ENCODE peak calls at places on chromosomes 3 and 15, in seven cellular contexts. One of them, this sample, is unnamed.

GRCh38 chr3:161854232-161854771 is 357.7 kb downstream of the OTOL1 start:
- DNase-seq in adrenal gland: no peak
- DNase-seq in SK-N-SH: peak; percentile 3
- DNase-seq in OCI-LY7: peak; percentile 26
- DNase-seq in prostate gland: no peak
- DNase-seq in sigmoid colon: no peak
- DNase-seq in CD8-positive, alpha-beta memory T cell: no peak
- DNase-seq in this sample: no peak

GRCh38 chr3:179769411-179770247 is 116.8 kb downstream of the USP13 start:
- DNase-seq in CD8-positive, alpha-beta memory T cell: no peak
- DNase-seq in sigmoid colon: no peak
- DNase-seq in prostate gland: no peak
- DNase-seq in SK-N-SH: no peak
- DNase-seq in adrenal gland: no peak
- DNase-seq in OCI-LY7: no peak
- DNase-seq in this sample: no peak

GRCh38 chr15:80816049-80816653 is 37.0 kb downstream of the CEMIP start:
- DNase-seq in adrenal gland: no peak
- DNase-seq in SK-N-SH: no peak
- DNase-seq in OCI-LY7: no peak
- DNase-seq in prostate gland: no peak
- DNase-seq in sigmoid colon: no peak
- DNase-seq in CD8-positive, alpha-beta memory T cell: no peak
- DNase-seq in this sample: no peak

GRCh38 chr15:58065445-58066041 is at the start of gene ALDH1A2:
- DNase-seq in sigmoid colon: peak; percentile 65
- DNase-seq in adrenal gland: peak; percentile 35
- DNase-seq in SK-N-SH: peak; percentile 64
- DNase-seq in CD8-positive, alpha-beta memory T cell: no peak
- DNase-seq in OCI-LY7: no peak
- DNase-seq in prostate gland: peak; percentile 25
- DNase-seq in this sample: peak; percentile 4

GRCh38 chr3:63934484-63934883 is 22.3 kb upstream of the SCAANT1 start:
- DNase-seq in CD8-positive, alpha-beta memory T cell: peak; percentile 65
- DNase-seq in prostate gland: no peak
- DNase-seq in sigmoid colon: no peak
- DNase-seq in SK-N-SH: no peak
- DNase-seq in OCI-LY7: no peak
- DNase-seq in adrenal gland: no peak
- DNase-seq in this sample: no peak

GRCh38 chr3:150797155-150797554 is 34.2 kb upstream of the SIAH2 start:
- DNase-seq in CD8-positive, alpha-beta memory T cell: no peak
- DNase-seq in prostate gland: no peak
- DNase-seq in OCI-LY7: no peak
- DNase-seq in SK-N-SH: no peak
- DNase-seq in adrenal gland: no peak
- DNase-seq in sigmoid colon: no peak
- DNase-seq in this sample: no peak

GRCh38 chr3:10205461-10206165 is 40.9 kb downstream of the IRAK2 start:
- DNase-seq in prostate gland: no peak
- DNase-seq in sigmoid colon: no peak
- DNase-seq in OCI-LY7: no peak
- DNase-seq in adrenal gland: peak; percentile 91
- DNase-seq in CD8-positive, alpha-beta memory T cell: no peak
- DNase-seq in SK-N-SH: no peak
- DNase-seq in this sample: peak; percentile 74

GRCh38 chr3:34511891-34512290 is 713.5 kb downstream of the PDCD6IP start:
- DNase-seq in CD8-positive, alpha-beta memory T cell: no peak
- DNase-seq in OCI-LY7: no peak
- DNase-seq in adrenal gland: no peak
- DNase-seq in SK-N-SH: no peak
- DNase-seq in prostate gland: no peak
- DNase-seq in sigmoid colon: no peak
- DNase-seq in this sample: no peak

GRCh38 chr3:54982807-54983206 is 54.9 kb upstream of the LRTM1 start:
- DNase-seq in sigmoid colon: no peak
- DNase-seq in CD8-positive, alpha-beta memory T cell: no peak
- DNase-seq in prostate gland: no peak
- DNase-seq in OCI-LY7: no peak
- DNase-seq in adrenal gland: no peak
- DNase-seq in SK-N-SH: no peak
- DNase-seq in this sample: no peak

GRCh38 chr15:95162521-95162920 is 931.2 kb downstream of the MCTP2 start:
- DNase-seq in sigmoid colon: no peak
- DNase-seq in OCI-LY7: no peak
- DNase-seq in SK-N-SH: no peak
- DNase-seq in adrenal gland: no peak
- DNase-seq in CD8-positive, alpha-beta memory T cell: no peak
- DNase-seq in prostate gland: no peak
- DNase-seq in this sample: no peak

GRCh38 chr3:51792206-51792605 is 13.2 kb upstream of the IQCF6 start:
- DNase-seq in sigmoid colon: no peak
- DNase-seq in OCI-LY7: no peak
- DNase-seq in SK-N-SH: no peak
- DNase-seq in CD8-positive, alpha-beta memory T cell: no peak
- DNase-seq in prostate gland: no peak
- DNase-seq in adrenal gland: no peak
- DNase-seq in this sample: no peak

GRCh38 chr15:88568589-88568988 is 22.1 kb upstream of the DET1 start:
- DNase-seq in SK-N-SH: no peak
- DNase-seq in OCI-LY7: no peak
- DNase-seq in sigmoid colon: no peak
- DNase-seq in adrenal gland: no peak
- DNase-seq in prostate gland: no peak
- DNase-seq in CD8-positive, alpha-beta memory T cell: no peak
- DNase-seq in this sample: no peak

DNA sequence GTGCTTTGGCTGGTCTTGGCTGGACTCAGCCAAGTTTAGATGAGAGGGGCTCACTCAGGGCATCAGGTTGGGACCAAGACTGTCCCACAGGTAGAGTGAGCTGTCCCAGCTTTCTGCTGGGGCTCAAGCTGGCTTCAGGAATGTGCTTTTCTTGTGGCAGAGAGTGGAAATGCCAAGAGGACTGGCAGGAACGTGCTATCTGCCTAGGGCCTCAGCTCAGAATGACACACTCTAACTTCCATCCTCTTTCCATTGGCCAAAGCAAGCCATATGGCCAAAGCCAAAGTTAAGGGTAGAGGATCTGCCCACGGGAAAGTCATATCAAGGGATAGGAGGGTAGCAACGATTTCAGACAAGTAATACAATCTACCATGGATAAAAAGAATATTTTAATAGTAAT is 178.8 kb downstream of the ABHD5 start:
- DNase-seq in adrenal gland: no peak
- DNase-seq in CD8-positive, alpha-beta memory T cell: no peak
- DNase-seq in SK-N-SH: no peak
- DNase-seq in prostate gland: no peak
- DNase-seq in sigmoid colon: no peak
- DNase-seq in OCI-LY7: no peak
- DNase-seq in this sample: no peak
- H3K4me1 ChIP-seq in adrenal gland: no peaks in the 10 kb centered on the region
- H3K4me1 ChIP-seq in CD8-positive, alpha-beta memory T cell: no peaks in the 10 kb centered on the region
- H3K4me1 ChIP-seq in SK-N-SH: peaks cover 63% of the 10 kb centered on the region
- H3K4me1 ChIP-seq in prostate gland: no peaks in the 10 kb centered on the region
- H3K4me1 ChIP-seq in sigmoid colon: no peaks in the 10 kb centered on the region
- H3K4me1 ChIP-seq in OCI-LY7: peaks cover 7% of the 10 kb centered on the region
- H3K4me1 ChIP-seq in this sample: no peaks in the 10 kb centered on the region

DNA sequence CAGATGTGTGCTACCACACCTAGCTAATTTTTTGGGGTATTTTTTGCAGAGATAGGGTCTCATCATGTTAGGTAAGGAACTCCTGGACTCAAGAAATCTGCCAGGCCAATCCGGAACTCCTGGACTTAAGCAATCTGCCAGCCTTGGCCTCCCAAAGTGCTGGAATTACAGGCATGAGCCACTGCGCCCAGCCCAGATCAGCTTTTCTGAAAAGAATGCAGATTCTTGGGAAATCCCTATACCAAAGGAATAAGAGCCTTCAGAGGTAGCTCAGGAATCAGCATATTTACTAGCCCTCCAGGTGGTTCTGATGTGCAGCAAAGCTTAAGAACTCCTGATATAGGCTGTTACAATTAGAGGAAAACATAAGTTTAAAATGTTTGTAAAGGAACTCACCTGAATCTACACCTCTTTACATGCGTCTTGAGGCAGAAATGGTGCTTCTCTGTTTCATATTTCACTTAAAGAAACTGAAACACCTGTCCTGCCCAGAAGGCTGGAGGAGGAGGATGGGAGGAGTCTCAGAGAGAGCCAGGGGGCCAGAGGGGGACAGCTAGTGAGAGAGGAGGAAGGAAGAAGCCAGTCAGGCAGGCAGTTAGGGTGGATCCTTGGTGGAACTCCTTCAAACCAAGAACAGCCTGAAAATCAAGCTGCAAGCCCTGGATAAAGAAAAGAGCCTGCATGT is at the start of gene XCR1:
- DNase-seq in SK-N-SH: no peak
- DNase-seq in OCI-LY7: no peak
- DNase-seq in prostate gland: no peak
- DNase-seq in adrenal gland: no peak
- DNase-seq in CD8-positive, alpha-beta memory T cell: no peak
- DNase-seq in sigmoid colon: no peak
- DNase-seq in this sample: no peak
- H3K9me3 ChIP-seq in SK-N-SH: no peaks in the 10 kb centered on the region
- H3K9me3 ChIP-seq in OCI-LY7: peaks cover 11% of the 10 kb centered on the region
- H3K9me3 ChIP-seq in prostate gland: no peaks in the 10 kb centered on the region
- H3K9me3 ChIP-seq in adrenal gland: no peaks in the 10 kb centered on the region
- H3K9me3 ChIP-seq in CD8-positive, alpha-beta memory T cell: no peaks in the 10 kb centered on the region
- H3K9me3 ChIP-seq in sigmoid colon: peaks cover 3% of the 10 kb centered on the region
- H3K9me3 ChIP-seq in this sample: no peaks in the 10 kb centered on the region

GRCh38 chr3:127750226-127751031 is 71.9 kb downstream of the MGLL start:
- DNase-seq in prostate gland: no peak
- DNase-seq in OCI-LY7: peak; percentile 60
- DNase-seq in SK-N-SH: peak; percentile 52
- DNase-seq in sigmoid colon: no peak
- DNase-seq in adrenal gland: no peak
- DNase-seq in CD8-positive, alpha-beta memory T cell: no peak
- DNase-seq in this sample: peak; percentile 30
- H3K4me1 ChIP-seq in prostate gland: peaks cover 2% of the 10 kb centered on the region
- H3K4me1 ChIP-seq in OCI-LY7: peaks cover 26% of the 10 kb centered on the region
- H3K4me1 ChIP-seq in SK-N-SH: peaks cover 31% of the 10 kb centered on the region
- H3K4me1 ChIP-seq in sigmoid colon: peaks cover 28% of the 10 kb centered on the region
- H3K4me1 ChIP-seq in adrenal gland: no peaks in the 10 kb centered on the region
- H3K4me1 ChIP-seq in CD8-positive, alpha-beta memory T cell: no peaks in the 10 kb centered on the region
- H3K4me1 ChIP-seq in this sample: peaks cover 54% of the 10 kb centered on the region

GRCh38 chr15:22257668-22258401 is 177.5 kb downstream of the OR4M2 start:
- DNase-seq in adrenal gland: no peak
- DNase-seq in SK-N-SH: no peak
- DNase-seq in sigmoid colon: no peak
- DNase-seq in prostate gland: no peak
- DNase-seq in OCI-LY7: no peak
- DNase-seq in CD8-positive, alpha-beta memory T cell: peak; percentile 53
- DNase-seq in this sample: no peak

GRCh38 chr15:22258402-22259150 is 178.2 kb downstream of the OR4M2 start:
- DNase-seq in prostate gland: no peak
- DNase-seq in CD8-positive, alpha-beta memory T cell: peak; percentile 47
- DNase-seq in adrenal gland: no peak
- DNase-seq in sigmoid colon: no peak
- DNase-seq in SK-N-SH: peak; percentile 44
- DNase-seq in OCI-LY7: no peak
- DNase-seq in this sample: no peak

GRCh38 chr15:22257047-22257667 is 176.8 kb downstream of the OR4M2 start:
- DNase-seq in CD8-positive, alpha-beta memory T cell: no peak
- DNase-seq in SK-N-SH: peak; percentile 90
- DNase-seq in sigmoid colon: no peak
- DNase-seq in OCI-LY7: no peak
- DNase-seq in prostate gland: no peak
- DNase-seq in adrenal gland: peak; percentile 12
- DNase-seq in this sample: no peak

GRCh38 chr15:22251422-22251821 is 171.1 kb downstream of the OR4M2 start:
- DNase-seq in SK-N-SH: no peak
- DNase-seq in sigmoid colon: no peak
- DNase-seq in CD8-positive, alpha-beta memory T cell: no peak
- DNase-seq in prostate gland: no peak
- DNase-seq in OCI-LY7: no peak
- DNase-seq in adrenal gland: no peak
- DNase-seq in this sample: no peak

DNA sequence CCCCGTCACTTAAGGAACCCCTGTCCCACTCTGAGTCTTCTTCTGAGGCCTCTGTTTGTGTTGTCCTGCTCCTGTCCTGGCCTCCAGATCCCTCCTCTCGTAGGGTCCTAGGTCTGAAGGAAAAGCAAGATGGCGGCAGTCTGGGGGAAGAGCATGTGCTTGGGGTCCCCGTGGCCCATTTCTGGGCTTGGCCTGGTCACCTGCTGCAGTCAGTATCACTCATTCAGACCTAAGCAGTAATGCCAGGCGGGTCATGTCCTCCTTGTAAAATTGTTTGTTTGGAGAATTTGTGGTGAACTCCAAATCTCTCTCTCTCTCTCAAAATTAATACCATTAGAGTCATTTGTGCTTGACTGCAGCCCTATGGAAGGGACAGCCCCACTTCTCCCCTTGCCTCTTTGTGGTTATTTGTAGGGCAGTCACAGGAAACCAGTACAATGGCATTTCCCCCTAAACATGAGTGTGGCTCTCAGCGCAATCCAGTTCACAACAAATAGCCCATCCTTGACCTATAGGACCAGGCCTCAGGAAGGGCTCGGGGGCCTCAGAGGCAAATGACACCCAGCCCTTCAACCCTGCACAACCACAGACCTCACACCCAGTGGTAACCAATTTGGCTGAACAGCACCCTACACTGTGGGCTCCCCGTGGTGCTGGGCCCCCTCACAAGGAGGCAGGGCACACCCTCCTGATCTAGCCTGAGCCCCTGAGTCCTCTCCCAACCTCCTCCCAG is 173.5 kb downstream of the OR4M2 start:
- DNase-seq in sigmoid colon: no peak
- DNase-seq in SK-N-SH: no peak
- DNase-seq in prostate gland: no peak
- DNase-seq in OCI-LY7: peak; percentile 36
- DNase-seq in CD8-positive, alpha-beta memory T cell: peak; percentile 41
- DNase-seq in adrenal gland: no peak
- DNase-seq in this sample: no peak
- H3K9me3 ChIP-seq in sigmoid colon: no peaks in the 10 kb centered on the region
- H3K9me3 ChIP-seq in SK-N-SH: no peaks in the 10 kb centered on the region
- H3K9me3 ChIP-seq in prostate gland: no peaks in the 10 kb centered on the region
- H3K9me3 ChIP-seq in OCI-LY7: no peaks in the 10 kb centered on the region
- H3K9me3 ChIP-seq in CD8-positive, alpha-beta memory T cell: no peaks in the 10 kb centered on the region
- H3K9me3 ChIP-seq in adrenal gland: no peaks in the 10 kb centered on the region
- H3K9me3 ChIP-seq in this sample: no peaks in the 10 kb centered on the region

GRCh38 chr15:40525855-40526254 is 39.0 kb downstream of the CCDC32 start:
- DNase-seq in prostate gland: no peak
- DNase-seq in sigmoid colon: no peak
- DNase-seq in adrenal gland: no peak
- DNase-seq in CD8-positive, alpha-beta memory T cell: no peak
- DNase-seq in OCI-LY7: no peak
- DNase-seq in SK-N-SH: no peak
- DNase-seq in this sample: no peak
- H3K4me1 ChIP-seq in prostate gland: no peaks in the 10 kb centered on the region
- H3K4me1 ChIP-seq in sigmoid colon: no peaks in the 10 kb centered on the region
- H3K4me1 ChIP-seq in adrenal gland: no peaks in the 10 kb centered on the region
- H3K4me1 ChIP-seq in CD8-positive, alpha-beta memory T cell: no peaks in the 10 kb centered on the region
- H3K4me1 ChIP-seq in OCI-LY7: no peaks in the 10 kb centered on the region
- H3K4me1 ChIP-seq in SK-N-SH: no peaks in the 10 kb centered on the region
- H3K4me1 ChIP-seq in this sample: no peaks in the 10 kb centered on the region

GRCh38 chr3:20458994-20459736 is 273.2 kb upstream of the SGO1 start:
- DNase-seq in prostate gland: no peak
- DNase-seq in SK-N-SH: no peak
- DNase-seq in CD8-positive, alpha-beta memory T cell: no peak
- DNase-seq in adrenal gland: no peak
- DNase-seq in sigmoid colon: no peak
- DNase-seq in OCI-LY7: no peak
- DNase-seq in this sample: no peak

GRCh38 chr3:20462723-20463122 is 276.7 kb upstream of the SGO1 start:
- DNase-seq in SK-N-SH: no peak
- DNase-seq in prostate gland: no peak
- DNase-seq in CD8-positive, alpha-beta memory T cell: no peak
- DNase-seq in sigmoid colon: no peak
- DNase-seq in adrenal gland: no peak
- DNase-seq in OCI-LY7: no peak
- DNase-seq in this sample: no peak

GRCh38 chr3:20462226-20462625 is 276.2 kb upstream of the SGO1 start:
- DNase-seq in adrenal gland: no peak
- DNase-seq in SK-N-SH: no peak
- DNase-seq in sigmoid colon: no peak
- DNase-seq in prostate gland: no peak
- DNase-seq in OCI-LY7: no peak
- DNase-seq in CD8-positive, alpha-beta memory T cell: no peak
- DNase-seq in this sample: no peak
- H3K9me3 ChIP-seq in adrenal gland: no peaks in the 10 kb centered on the region
- H3K9me3 ChIP-seq in SK-N-SH: no peaks in the 10 kb centered on the region
- H3K9me3 ChIP-seq in sigmoid colon: no peaks in the 10 kb centered on the region
- H3K9me3 ChIP-seq in prostate gland: no peaks in the 10 kb centered on the region
- H3K9me3 ChIP-seq in OCI-LY7: no peaks in the 10 kb centered on the region
- H3K9me3 ChIP-seq in CD8-positive, alpha-beta memory T cell: no peaks in the 10 kb centered on the region
- H3K9me3 ChIP-seq in this sample: no peaks in the 10 kb centered on the region

This sample was measured in gastrocnemius medialis.